ENCODE peak calls at places on chromosomes 5 and 9, in six cellular contexts. M, P, S, Q, L and C are unnamed samples.

GRCh38 chr9:124345063-124345462 is 70.2 kb downstream of the PSMB7 start:
- DNase-seq in S (no peak), Q (no peak), P (no peak), M (no peak), L (no peak), C (peak)

GRCh38 chr9:121240394-121241145 is 27.4 kb upstream of the GSN start:
- DNase-seq in L (peak), Q (no peak), P (no peak), M (no peak), S (no peak), C (no peak)

GRCh38 chr5:3033033-3033755 is 281.7 kb upstream of the IRX2 start:
- DNase-seq in S (no peak), Q (no peak), M (no peak), L (peak), P (no peak), C (no peak)

GRCh38 chr5:120465281-120465961 is 1.3 kb downstream of the PRR16 start:
- DNase-seq in P (peak), S (peak), Q (peak), L (peak), M (no peak), C (peak)

GRCh38 chr9:78288214-78288892 is 8.6 kb upstream of the PSAT1 start:
- DNase-seq in M (no peak), Q (no peak), S (no peak), P (no peak), L (no peak), C (no peak)

GRCh38 chr5:36692791-36693763 is 86.7 kb downstream of the SLC1A3 start:
- DNase-seq in M (peak), S (peak), Q (peak), P (no peak), L (peak), C (no peak)

GRCh38 chr5:177494356-177495195 is 2.8 kb downstream of the PDLIM7 start:
- DNase-seq in S (peak), L (no peak), Q (peak), P (peak), M (peak), C (no peak)

GRCh38 chr5:121182788-121183490 is 668.7 kb upstream of the FTMT start:
- DNase-seq in L (no peak), P (no peak), S (no peak), Q (no peak), M (no peak), C (no peak)

GRCh38 chr5:2049876-2050275 is 167.2 kb upstream of the IRX4 start:
- DNase-seq in Q (no peak), S (no peak), P (no peak), L (no peak), M (no peak), C (no peak)

GRCh38 chr5:107542831-107543231 is 127.9 kb downstream of the EFNA5 start:
- DNase-seq in L (peak), M (no peak), Q (peak), P (peak), S (no peak), C (no peak)

GRCh38 chr5:151095341-151096000 is 14.6 kb upstream of the TNIP1 start:
- DNase-seq in M (no peak), Q (peak), S (no peak), L (no peak), P (no peak), C (no peak)

GRCh38 chr5:56993241-56993640 is 41.3 kb upstream of the MIER3 start:
- DNase-seq in Q (no peak), S (no peak), L (no peak), M (no peak), P (no peak), C (no peak)

GRCh38 chr9:130365323-130365721 is 79.4 kb upstream of the ASS1 start:
- DNase-seq in L (no peak), Q (no peak), P (no peak), M (no peak), S (no peak), C (no peak)